ENCODE peak calls at places on chromosomes 4 and X, in five cellular contexts. G, R, J, S and Y are unnamed samples.

GRCh38 chr4:133594246-133595207 is 445.4 kb downstream of the PCDH10 start:
- DNase-seq in J (no peak), G (no peak), S (no peak), R (no peak), Y (no peak)

GRCh38 chr4:123587983-123588494 is 191.4 kb downstream of the SPRY1 start:
- DNase-seq in S (peak; percentile 12), G (no peak), R (no peak), J (no peak), Y (no peak)

GRCh38 chr4:110926841-110927400 is 304.0 kb upstream of the PITX2 start:
- DNase-seq in J (no peak), R (no peak), G (no peak), S (no peak), Y (no peak)

GRCh38 chr4:2871911-2872310 is 28.3 kb downstream of the ADD1 start:
- DNase-seq in J (no peak), G (no peak), S (no peak), R (no peak), Y (no peak)

GRCh38 chr4:3802571-3803474 is 36.6 kb downstream of the ADRA2C start:
- DNase-seq in R (no peak), S (no peak), G (peak; percentile 63), J (no peak), Y (no peak)

GRCh38 chrX:11446331-11446730 is 153.1 kb downstream of the AMELX start:
- DNase-seq in G (no peak), J (no peak), R (no peak), S (no peak), Y (no peak)

GRCh38 chrX:10507181-10507580 is 113.2 kb downstream of the MID1 start:
- DNase-seq in J (no peak), S (no peak), G (no peak), R (no peak), Y (no peak)

GRCh38 chrX:20437678-20438077 is 171.0 kb upstream of the RPS6KA3 start:
- DNase-seq in G (no peak), J (no peak), R (no peak), S (no peak), Y (no peak)

GRCh38 chr4:21181716-21182115 is 481.5 kb downstream of the PACRGL start:
- DNase-seq in R (no peak), S (no peak), J (no peak), G (no peak), Y (no peak)

GRCh38 chr4:144578681-144579080 is 67.3 kb upstream of the HHIP start:
- DNase-seq in G (no peak), R (no peak), S (no peak), J (no peak), Y (no peak)

GRCh38 chr4:105234582-105234981 is 87.9 kb downstream of the TET2 start:
- DNase-seq in G (no peak), R (no peak), S (no peak), J (no peak), Y (no peak)

GRCh38 chrX:145820825-145821224 is 3.2 kb downstream of the SLITRK2 start:
- DNase-seq in J (no peak), G (no peak), S (no peak), R (no peak), Y (no peak)

GRCh38 chrX:118988913-118989312 is 14.5 kb downstream of the LONRF3 start:
- DNase-seq in G (no peak), R (no peak), S (no peak), J (no peak), Y (no peak)
- H3K4me1 ChIP-seq in G (no peaks in the 10 kb centered on the region), R (peaks cover 8% of the 10 kb centered on the region), S (no peaks in the 10 kb centered on the region), J (peaks cover 3% of the 10 kb centered on the region), Y (no peaks in the 10 kb centered on the region)

GRCh38 chr4:8606966-8607365 is 14.4 kb downstream of the CPZ start:
- DNase-seq in G (no peak), R (no peak), J (no peak), S (no peak), Y (no peak)
- H3K4me1 ChIP-seq in G (peaks cover 6% of the 10 kb centered on the region), R (peaks cover 17% of the 10 kb centered on the region), J (no peaks in the 10 kb centered on the region), S (no peaks in the 10 kb centered on the region), Y (no peaks in the 10 kb centered on the region)

DNA sequence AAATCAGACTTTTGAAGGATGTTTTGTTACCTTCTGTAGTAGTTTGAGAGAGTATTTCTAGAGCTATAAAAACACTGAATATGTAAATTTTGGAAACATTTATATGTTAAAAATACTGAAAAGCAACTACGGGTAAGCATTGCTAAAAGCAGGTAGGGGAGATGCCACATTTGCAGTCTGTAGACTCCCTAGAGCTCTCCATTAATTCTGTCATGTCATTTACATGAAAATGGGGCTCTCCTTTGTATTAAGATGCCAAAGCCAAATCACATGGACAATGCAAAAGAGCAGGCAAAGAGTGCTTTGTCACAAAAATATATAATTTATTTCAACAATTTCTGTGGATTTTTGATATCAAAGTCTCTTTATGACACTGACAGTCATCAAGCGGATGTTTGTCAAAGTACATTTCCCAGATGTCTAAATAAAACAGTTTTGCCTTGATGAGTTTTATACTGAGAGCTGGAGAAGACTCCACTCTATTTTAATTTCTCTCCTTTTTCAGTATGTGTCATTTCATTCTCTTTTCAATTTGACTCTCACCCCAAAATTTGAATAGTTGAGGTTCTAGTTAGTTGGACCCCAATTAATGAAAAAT is 51.8 kb downstream of the LDB2 start:
- DNase-seq in S (no peak), J (no peak), R (peak; percentile 20), G (no peak), Y (no peak)
- H3K4me1 ChIP-seq in S (no peaks in the 10 kb centered on the region), J (peaks cover 14% of the 10 kb centered on the region), R (no peaks in the 10 kb centered on the region), G (peaks cover 12% of the 10 kb centered on the region), Y (no peaks in the 10 kb centered on the region)

GRCh38 chrX:41027388-41027787 is 57.9 kb upstream of the USP9X start:
- DNase-seq in S (no peak), J (no peak), G (no peak), R (no peak), Y (no peak)
- H3K4me1 ChIP-seq in S (no peaks in the 10 kb centered on the region), J (peaks cover 11% of the 10 kb centered on the region), G (no peaks in the 10 kb centered on the region), R (peaks cover 4% of the 10 kb centered on the region), Y (no peaks in the 10 kb centered on the region)